ENCODE peak calls at places on chromosomes 2 and 18, in nine cellular contexts. H is activated CD4-positive, alpha-beta T cell treated with anti-CD3 and anti-CD28 coated beads, Interleukin-2, amount 50 U/mL, for 48 hours; C is activated T-cell treated with anti-CD3 and anti-CD28 coated beads for 1 hour; X is H7; B is effector CD4-positive, alpha-beta T cell; A is LoVo; W is hippocampal formation; V is A549; Q is GM19239. D is an unnamed sample.

GRCh38 chr18:35998967-35999366 is 26.5 kb downstream of the RMP24 start:
- DNase-seq in V (no peak), A (no peak), C (no peak), W (no peak), B (no peak), H (no peak), Q (no peak), X (no peak), D (no peak)

GRCh38 chr18:29191263-29191662 is 1014.3 kb upstream of the CDH2 start:
- DNase-seq in H (no peak), X (peak; percentile 10), W (no peak), A (no peak), C (no peak), B (no peak), V (peak; percentile 2), Q (no peak), D (no peak)

GRCh38 chr2:237322564-237322963 is 91.4 kb downstream of the COL6A3 start:
- DNase-seq in V (peak; percentile 12), Q (no peak), X (peak; percentile 73), C (no peak), B (no peak), H (peak; percentile 23), A (peak; percentile 40), W (no peak), D (peak; percentile 7)

GRCh38 chr2:197964720-197965119 is 160.3 kb downstream of the PLCL1 start:
- DNase-seq in V (no peak), W (no peak), C (no peak), B (no peak), A (no peak), Q (no peak), H (no peak), X (no peak), D (no peak)

GRCh38 chr2:217108575-217109027 is 248.7 kb upstream of the TNP1 start:
- DNase-seq in X (no peak), Q (no peak), H (no peak), V (no peak), C (no peak), A (no peak), W (no peak), B (no peak), D (no peak)

GRCh38 chr2:203600286-203600685 is 65.2 kb upstream of the RAPH1 start:
- DNase-seq in V (no peak), C (no peak), X (peak; percentile 46), H (no peak), W (no peak), B (no peak), A (no peak), Q (no peak), D (no peak)

GRCh38 chr18:74281011-74281638 is 10.6 kb downstream of the CYB5A start:
- DNase-seq in X (peak; percentile 54), W (no peak), H (no peak), Q (no peak), C (no peak), A (no peak), B (no peak), V (no peak), D (peak; percentile 75)

GRCh38 chr2:25829377-25829704 is 48.9 kb downstream of the ASXL2 start:
- DNase-seq in H (no peak), W (no peak), B (no peak), C (no peak), Q (no peak), X (no peak), A (no peak), V (no peak), D (no peak)

GRCh38 chr2:99602475-99602874 is 112.7 kb upstream of the REV1 start:
- DNase-seq in B (no peak), A (no peak), V (no peak), H (no peak), C (no peak), Q (no peak), W (no peak), X (no peak), D (no peak)

GRCh38 chr18:12911928-12912703 is 28.1 kb upstream of the PTPN2 start:
- DNase-seq in V (no peak), X (peak; percentile 61), H (no peak), A (no peak), C (no peak), B (no peak), Q (no peak), W (no peak), D (no peak)

GRCh38 chr2:183927367-183928355 is 670.7 kb upstream of the ZNF804A start:
- DNase-seq in V (no peak), X (no peak), Q (no peak), H (no peak), C (no peak), A (no peak), B (no peak), W (no peak), D (no peak)

GRCh38 chr18:75714766-75715165 is 287.3 kb upstream of the SMIM21 start:
- DNase-seq in A (no peak), B (no peak), X (no peak), V (no peak), W (no peak), C (no peak), H (no peak), Q (no peak), D (no peak)

GRCh38 chr2:136448435-136448834 is 316.9 kb upstream of the THSD7B start:
- DNase-seq in H (no peak), Q (no peak), X (no peak), W (no peak), A (no peak), V (no peak), B (no peak), C (no peak), D (peak; percentile 94)

GRCh38 chr18:48680339-48680738 is 141.5 kb downstream of the CTIF start:
- DNase-seq in W (no peak), X (no peak), C (no peak), A (no peak), Q (no peak), B (no peak), H (no peak), V (no peak), D (no peak)

GRCh38 chr2:157940024-157940423 is 63.9 kb upstream of the ACVR1 start:
- DNase-seq in W (no peak), X (no peak), H (no peak), Q (no peak), V (no peak), A (no peak), B (no peak), C (no peak), D (no peak)

GRCh38 chr2:4673025-4673489 is 969.7 kb downstream of the DCDC2C start:
- DNase-seq in V (peak; percentile 4), C (no peak), Q (no peak), A (peak; percentile 12), B (no peak), H (no peak), W (no peak), X (no peak), D (peak; percentile 95)

GRCh38 chr2:141499123-141499522 is 631.7 kb downstream of the LRP1B start:
- DNase-seq in V (no peak), W (no peak), C (no peak), Q (no peak), H (no peak), B (no peak), A (no peak), X (no peak), D (no peak)

GRCh38 chr18:68263481-68263880 is 451.4 kb downstream of the TMX3 start:
- DNase-seq in C (no peak), V (no peak), W (no peak), H (no peak), B (no peak), X (no peak), A (no peak), Q (no peak), D (no peak)

GRCh38 chr2:58221909-58222308 is 19.2 kb downstream of the FANCL start:
- DNase-seq in Q (no peak), V (no peak), X (no peak), W (no peak), B (no peak), A (no peak), H (no peak), C (no peak), D (no peak)

GRCh38 chr2:213723707-213724106 is 439.4 kb downstream of the SPAG16 start:
- DNase-seq in W (peak; percentile 10), H (no peak), B (no peak), C (no peak), X (no peak), V (no peak), A (no peak), Q (no peak), D (no peak)

GRCh38 chr2:70035344-70035844 is 51.9 kb upstream of the PCBP1 start:
- DNase-seq in A (no peak), X (no peak), C (no peak), B (no peak), H (no peak), Q (no peak), W (no peak), V (no peak), D (no peak)

GRCh38 chr18:75799449-75800330 is 372.2 kb upstream of the SMIM21 start:
- DNase-seq in C (no peak), X (no peak), B (no peak), A (no peak), W (no peak), H (no peak), Q (no peak), V (no peak), D (no peak)

GRCh38 chr2:37829202-37829601 is 95.9 kb upstream of the RMDN2 start:
- DNase-seq in C (no peak), Q (no peak), B (no peak), W (no peak), H (no peak), A (no peak), V (no peak), X (no peak), D (no peak)

GRCh38 chr2:14866953-14867352 is 234.4 kb downstream of the LRATD1 start:
- DNase-seq in X (no peak), V (no peak), H (no peak), Q (no peak), C (no peak), W (no peak), A (peak; percentile 28), B (no peak), D (peak; percentile 99)

GRCh38 chr2:201345636-201346213 is 11.4 kb downstream of the FLACC1 start:
- DNase-seq in H (no peak), V (no peak), B (no peak), Q (no peak), A (no peak), W (no peak), X (no peak), C (no peak), D (no peak)

GRCh38 chr2:152609174-152609573 is 108.1 kb downstream of the PRPF40A start:
- DNase-seq in W (no peak), B (no peak), A (no peak), H (no peak), X (no peak), V (no peak), C (no peak), Q (no peak), D (no peak)